ENCODE peak calls at places on chromosomes 2 and 18, in seven cellular contexts. E, T, H, D, C, G and X are unnamed samples. For H3K4me1, the result is how much of the 10 kb centered on the place peaks cover.

GRCh38 chr2:17611036-17611435 is 70.5 kb downstream of the VSNL1 start:
- DNase-seq in E (no peak), T (no peak), H (no peak), D (no peak), C (no peak), G (no peak), X (no peak)

GRCh38 chr2:221753401-221753800 is 181.3 kb upstream of the EPHA4 start:
- DNase-seq in E (no peak), T (no peak), H (no peak), D (no peak), C (no peak), G (no peak), X (no peak)

GRCh38 chr2:177264209-177264538 is 353 bp downstream of the NFE2L2 start:
- DNase-seq in E (peak), T (no peak), H (peak), D (no peak), C (no peak), G (peak), X (peak)

GRCh38 chr2:235087812-235088607 is 136.2 kb downstream of the SH3BP4 start:
- DNase-seq in E (no peak), T (no peak), H (no peak), D (peak), C (no peak), G (peak), X (peak)

GRCh38 chr2:137179542-137179941 is 414.2 kb downstream of the THSD7B start:
- DNase-seq in E (no peak), T (no peak), H (no peak), D (no peak), C (no peak), G (no peak), X (no peak)

GRCh38 chr2:131034122-131035051 is 58.9 kb downstream of the FAM168B start:
- DNase-seq in E (peak), T (peak), H (peak), D (no peak), C (peak), G (peak), X (no peak)

GRCh38 chr2:187187521-187187920 is 260.5 kb downstream of the CALCRL start:
- DNase-seq in E (no peak), T (no peak), H (no peak), D (no peak), C (no peak), G (no peak), X (no peak)

GRCh38 chr2:49972699-49973098 is 818.4 kb upstream of the FSHR start:
- DNase-seq in E (no peak), T (no peak), H (no peak), D (no peak), C (peak), G (no peak), X (no peak)

GRCh38 chr18:73296686-73297085 is 428.9 kb upstream of the NETO1 start:
- DNase-seq in E (no peak), T (no peak), H (no peak), D (no peak), C (no peak), G (no peak), X (no peak)

GRCh38 chr18:8084160-8084559 is 517.0 kb downstream of the PTPRM start:
- DNase-seq in E (peak), T (no peak), H (peak), D (peak), C (peak), G (peak), X (no peak)

DNA sequence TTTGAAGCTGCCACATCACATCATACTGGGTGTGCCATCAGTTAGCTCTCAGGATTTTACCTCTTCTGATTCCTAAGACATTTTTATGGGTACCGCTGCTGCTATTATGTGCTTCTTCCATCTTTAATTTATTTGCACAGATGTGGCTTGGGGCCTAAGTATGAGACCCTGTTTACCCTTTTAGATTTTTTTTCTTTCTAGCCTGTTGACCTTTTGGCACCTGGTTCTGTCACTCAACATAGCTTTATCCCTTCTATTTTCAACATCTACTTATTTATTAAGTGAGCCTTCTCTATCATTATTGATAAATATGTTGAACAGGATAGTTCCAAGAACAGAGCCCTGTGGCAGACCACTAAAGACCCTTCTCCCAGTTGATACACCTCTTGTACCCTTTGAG is 57.0 kb downstream of the TET3 start:
- DNase-seq in E (no peak), T (no peak), H (no peak), D (no peak), C (no peak), G (no peak), X (no peak)
- H3K4me1 ChIP-seq in E (under half), T (under half), H (under half), D (under half), C (under half), G (under half), X (under half)

GRCh38 chr18:57784034-57784815 is 18.9 kb downstream of the ATP8B1 start:
- DNase-seq in E (peak), T (no peak), H (peak), D (no peak), C (no peak), G (no peak), X (no peak)

GRCh38 chr18:57787068-57787682 is 15.9 kb downstream of the ATP8B1 start:
- DNase-seq in E (no peak), T (no peak), H (no peak), D (no peak), C (no peak), G (no peak), X (peak)

GRCh38 chr18:57784816-57785144 is 18.3 kb downstream of the ATP8B1 start:
- DNase-seq in E (no peak), T (no peak), H (no peak), D (no peak), C (no peak), G (no peak), X (no peak)

GRCh38 chr18:57789105-57789504 is 14.0 kb downstream of the ATP8B1 start:
- DNase-seq in E (peak), T (no peak), H (peak), D (no peak), C (no peak), G (no peak), X (no peak)

GRCh38 chr18:57786038-57786437 is 17.1 kb downstream of the ATP8B1 start:
- DNase-seq in E (no peak), T (no peak), H (no peak), D (no peak), C (no peak), G (no peak), X (peak)
- H3K4me1 ChIP-seq in E (under half), T (under half), H (under half), D (half or more), C (under half), G (under half), X (under half)

DNA sequence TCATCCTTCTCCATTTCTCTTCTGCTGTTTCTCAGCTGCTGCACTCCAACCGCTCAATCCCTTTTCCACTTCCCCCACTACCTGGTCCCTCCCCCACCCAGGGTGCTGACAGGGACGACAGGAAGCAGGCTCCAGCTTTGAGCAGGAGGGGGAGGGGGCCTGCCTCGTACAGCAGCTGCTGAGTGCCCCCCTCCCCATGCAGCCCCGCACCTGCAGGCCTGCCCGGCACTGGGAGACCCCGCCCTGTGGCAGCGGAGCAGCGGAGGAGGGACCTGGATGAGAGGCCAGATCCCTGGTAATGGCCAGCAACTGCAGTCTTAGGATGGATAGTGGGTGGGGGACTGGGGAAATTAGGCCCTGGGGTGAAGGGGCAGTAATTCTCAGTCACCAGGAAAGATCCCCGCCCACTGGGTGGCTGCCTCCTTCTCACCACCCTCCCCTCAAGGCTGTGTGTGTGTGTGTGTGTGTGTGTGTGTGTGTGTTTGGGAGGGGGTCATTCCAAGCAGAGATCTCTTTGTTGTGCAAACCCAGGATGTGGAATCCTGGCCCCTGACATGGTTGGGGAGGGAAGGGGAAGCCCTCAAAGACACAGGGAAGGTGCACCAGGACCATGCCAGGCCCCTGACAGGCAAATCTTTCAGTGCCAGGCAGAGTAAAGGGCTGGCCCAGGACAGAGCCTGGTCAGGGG is 6.8 kb upstream of the CRYBA2 start:
- DNase-seq in E (no peak), T (no peak), H (no peak), D (no peak), C (no peak), G (peak), X (no peak)
- H3K4me1 ChIP-seq in E (under half), T (under half), H (under half), D (under half), C (under half), G (under half), X (under half)

GRCh38 chr2:102119255-102119654 is 23.3 kb upstream of the IL1R1 start:
- DNase-seq in E (peak), T (no peak), H (no peak), D (no peak), C (no peak), G (no peak), X (no peak)

GRCh38 chr2:102122115-102122514 is 20.4 kb upstream of the IL1R1 start:
- DNase-seq in E (peak), T (no peak), H (peak), D (no peak), C (no peak), G (peak), X (no peak)

GRCh38 chr2:102122909-102123308 is 19.6 kb upstream of the IL1R1 start:
- DNase-seq in E (no peak), T (no peak), H (no peak), D (no peak), C (no peak), G (no peak), X (no peak)

GRCh38 chr2:102117488-102117887 is 25.1 kb upstream of the IL1R1 start:
- DNase-seq in E (no peak), T (no peak), H (peak), D (no peak), C (no peak), G (no peak), X (no peak)

GRCh38 chr2:102120261-102121259 is 22.0 kb upstream of the IL1R1 start:
- DNase-seq in E (no peak), T (no peak), H (no peak), D (no peak), C (no peak), G (no peak), X (peak)
- H3K4me1 ChIP-seq in E (under half), T (under half), H (under half), D (under half), C (under half), G (under half), X (under half)